ENCODE peak calls at places on chromosomes 7 and 10, in six cellular contexts. R is HEK293T; L is Jurkat, Clone E6-1; E is stimulated activated CD4-positive, alpha-beta T cell treated with anti-CD3 and anti-CD28 coated beads, Interleukin-4, amount 100 ng/mL, for 24 hours; J is AG10803; C is Kasumi-1. Y is an unnamed sample.

GRCh38 chr7:33757050-33757449 is 148.3 kb upstream of the BMPER start:
- DNase-seq in R (no peak), L (no peak), E (no peak), J (peak; percentile 94), C (no peak), Y (no peak)

GRCh38 chr10:17644485-17644964 is 574 bp downstream of the STAM start:
- DNase-seq in E (peak; percentile 17), C (peak; percentile 81), J (peak; percentile 50), R (peak; percentile 31), L (no peak), Y (peak; percentile 15)

GRCh38 chr10:83164134-83164533 is 975.2 kb upstream of the GHITM start:
- DNase-seq in C (no peak), E (no peak), J (no peak), R (no peak), L (no peak), Y (no peak)

GRCh38 chr10:19819419-19820033 is 3.3 kb downstream of the PLXDC2 start:
- DNase-seq in J (peak; percentile 44), E (no peak), L (peak; percentile 20), C (peak; percentile 95), R (no peak), Y (peak; percentile 21)

GRCh38 chr10:85978566-85979358 is 387.8 kb downstream of the GRID1 start:
- DNase-seq in J (no peak), E (no peak), R (no peak), L (no peak), C (no peak), Y (no peak)

GRCh38 chr7:19773361-19773760 is at the start of gene TMEM196:
- DNase-seq in E (no peak), J (no peak), C (no peak), R (no peak), L (no peak), Y (no peak)

GRCh38 chr10:110919971-110920881 is 822 bp downstream of the SHOC2 start:
- DNase-seq in E (peak; percentile 29), L (peak; percentile 21), J (peak; percentile 72), R (peak; percentile 42), C (peak; percentile 96), Y (no peak)

GRCh38 chr7:112547916-112548315 is 67.1 kb downstream of the LSMEM1 start:
- DNase-seq in L (no peak), E (no peak), J (peak; percentile 13), R (no peak), C (no peak), Y (no peak)

GRCh38 chr7:104272767-104273384 is 55.5 kb upstream of the LHFPL3 start:
- DNase-seq in R (peak; percentile 26), E (no peak), C (peak; percentile 75), L (peak; percentile 45), J (peak; percentile 46), Y (peak; percentile 5)

GRCh38 chr10:106285199-106285598 is 879.3 kb downstream of the SORCS1 start:
- DNase-seq in C (no peak), E (no peak), J (peak; percentile 59), L (no peak), R (no peak), Y (no peak)

GRCh38 chr10:124296813-124297788 is 121.6 kb downstream of the OAT start:
- DNase-seq in L (no peak), R (no peak), C (no peak), E (no peak), J (no peak), Y (no peak)

GRCh38 chr7:120583835-120584586 is 273.9 kb downstream of the TSPAN12 start:
- DNase-seq in J (peak; percentile 89), R (no peak), E (no peak), L (no peak), C (no peak), Y (no peak)

GRCh38 chr10:69503896-69504265 is 52.6 kb downstream of the TSPAN15 start:
- DNase-seq in L (no peak), C (no peak), J (no peak), R (no peak), E (no peak), Y (no peak)

GRCh38 chr7:140263277-140263676 is 86.5 kb upstream of the KDM7A start:
- DNase-seq in C (no peak), R (no peak), E (peak; percentile 20), L (peak; percentile 92), J (no peak), Y (no peak)

GRCh38 chr7:99731638-99732374 is 3.2 kb downstream of the CYP3A7 start:
- DNase-seq in L (peak; percentile 16), C (no peak), E (no peak), J (no peak), R (no peak), Y (no peak)

GRCh38 chr7:24825931-24826661 is 68.8 kb upstream of the GSDME start:
- DNase-seq in J (peak; percentile 53), C (no peak), E (no peak), R (no peak), L (no peak), Y (no peak)

GRCh38 chr10:48579251-48579960 is 25.5 kb downstream of the ARHGAP22 start:
- DNase-seq in C (no peak), L (no peak), R (no peak), J (peak; percentile 51), E (no peak), Y (no peak)

GRCh38 chr7:20033621-20034200 is 183.5 kb downstream of the MACC1 start:
- DNase-seq in C (no peak), L (no peak), J (peak; percentile 99), E (no peak), R (no peak), Y (no peak)

GRCh38 chr10:35329520-35329919 is 6.8 kb upstream of the CCNY start:
- DNase-seq in J (no peak), C (no peak), L (no peak), E (no peak), R (no peak), Y (no peak)

GRCh38 chr7:121081327-121081936 is 92.9 kb downstream of the CPED1 start:
- DNase-seq in C (peak; percentile 73), R (peak; percentile 32), E (no peak), L (peak; percentile 39), J (peak; percentile 82), Y (no peak)

GRCh38 chr10:114653926-114654325 is 4.1 kb downstream of the ABLIM1 start:
- DNase-seq in C (no peak), L (peak; percentile 64), E (no peak), J (no peak), R (no peak), Y (no peak)

GRCh38 chr10:67788028-67788886 is 49.7 kb downstream of the DNAJC12 start:
- DNase-seq in J (no peak), R (peak; percentile 68), L (no peak), C (peak; percentile 93), E (peak; percentile 80), Y (peak; percentile 69)

GRCh38 chr10:130989670-130990247 is 321.8 kb downstream of the TCERG1L start:
- DNase-seq in J (no peak), R (no peak), L (no peak), C (no peak), E (no peak), Y (no peak)

GRCh38 chr10:17123062-17123661 is 6.4 kb downstream of the CUBN start:
- DNase-seq in R (no peak), C (no peak), E (no peak), J (peak; percentile 79), L (no peak), Y (no peak)

GRCh38 chr10:80927419-80928078 is 389.8 kb downstream of the SH2D4B start:
- DNase-seq in R (no peak), E (no peak), C (no peak), L (no peak), J (no peak), Y (no peak)

GRCh38 chr10:34732926-34733325 is 82.2 kb downstream of the PARD3 start:
- DNase-seq in C (peak; percentile 72), L (peak; percentile 57), J (peak; percentile 32), R (peak; percentile 29), E (no peak), Y (no peak)

GRCh38 chr7:4712371-4713182 is 30.5 kb downstream of the FOXK1 start:
- DNase-seq in R (no peak), E (no peak), C (no peak), L (no peak), J (peak; percentile 70), Y (no peak)

GRCh38 chr7:79880312-79880711 is 254.3 kb upstream of the GNAI1 start:
- DNase-seq in L (no peak), C (no peak), J (no peak), R (no peak), E (no peak), Y (no peak)

GRCh38 chr7:21191317-21192073 is 236.4 kb upstream of the SP4 start:
- DNase-seq in J (no peak), E (no peak), L (no peak), C (no peak), R (no peak), Y (peak; percentile 40)

GRCh38 chr10:60942604-60943269 is 1.2 kb downstream of the RHOBTB1 start:
- DNase-seq in L (peak; percentile 29), R (no peak), J (peak; percentile 60), C (peak; percentile 94), E (no peak), Y (peak; percentile 94)

GRCh38 chr10:110708776-110709443 is 64.8 kb downstream of the RBM20 start:
- DNase-seq in R (no peak), J (no peak), L (no peak), E (no peak), C (no peak), Y (no peak)

GRCh38 chr10:78866731-78867554 is 201.8 kb upstream of the ZMIZ1 start:
- DNase-seq in C (no peak), J (no peak), L (no peak), E (no peak), R (no peak), Y (no peak)

Y was measured in T47D.